ENCODE peak calls at places on chromosomes 7 and 10, in nine cellular contexts. A is A549; E is pancreas; Y is heart left ventricle; G is upper lobe of right lung; R is CD8-positive, alpha-beta T cell; Q is body of pancreas; B is left ventricle myocardium inferior; L is IMR-90. V is an unnamed sample.
A peak's percentile ranks its signal among the peaks of the same experiment; 100 is the strongest.

GRCh38 chr10:95374597-95375209 is 83.9 kb upstream of the PDLIM1 start:
- DNase-seq in A (peak; percentile 84), G (peak; percentile 78), L (peak; percentile 57), Y (peak; percentile 85), E (peak; percentile 76), B (peak; percentile 64), Q (peak; percentile 79), R (peak; percentile 3), V (peak; percentile 76)

GRCh38 chr10:85548038-85548437 is 818.6 kb downstream of the GRID1 start:
- DNase-seq in Y (no peak), E (no peak), R (no peak), L (no peak), B (peak; percentile 14), Q (peak; percentile 17), A (peak; percentile 77), G (no peak), V (peak; percentile 78)

GRCh38 chr10:30491204-30491603 is 57.2 kb downstream of the MAP3K8 start:
- DNase-seq in A (no peak), B (no peak), Q (no peak), E (no peak), L (peak; percentile 40), G (no peak), R (no peak), Y (no peak), V (peak; percentile 48)

GRCh38 chr10:58590152-58590551 is 77.5 kb downstream of the BICC1 start:
- DNase-seq in Q (no peak), G (no peak), L (peak; percentile 99), B (no peak), R (no peak), A (peak; percentile 84), Y (peak; percentile 42), E (no peak), V (peak; percentile 73)

GRCh38 chr7:126696236-126696635 is 556.5 kb downstream of the GRM8 start:
- DNase-seq in A (no peak), R (no peak), Q (no peak), B (no peak), E (no peak), Y (no peak), G (no peak), L (no peak), V (no peak)

GRCh38 chr10:97991875-97992274 is 38.5 kb downstream of the CRTAC1 start:
- DNase-seq in L (peak; percentile 17), G (no peak), Q (no peak), B (no peak), Y (no peak), R (no peak), E (no peak), A (peak; percentile 23), V (no peak)

GRCh38 chr7:39459606-39460090 is 106.6 kb upstream of the YAE1 start:
- DNase-seq in B (no peak), A (no peak), G (no peak), E (no peak), R (no peak), L (no peak), Y (no peak), Q (no peak), V (no peak)

GRCh38 chr7:31134246-31135188 is 82.4 kb downstream of the ADCYAP1R1 start:
- DNase-seq in Q (peak; percentile 70), Y (peak; percentile 74), G (peak; percentile 71), R (peak; percentile 21), E (peak; percentile 78), A (peak; percentile 76), B (peak; percentile 51), L (peak; percentile 54), V (peak; percentile 84)

GRCh38 chr7:111835066-111835465 is 272.8 kb upstream of the IMMP2L start:
- DNase-seq in B (no peak), A (no peak), L (peak; percentile 89), G (no peak), E (no peak), Y (no peak), R (no peak), Q (no peak), V (no peak)

GRCh38 chr7:3757059-3757458 is 456.0 kb downstream of the SDK1 start:
- DNase-seq in G (no peak), E (no peak), R (no peak), B (no peak), L (no peak), A (no peak), Y (no peak), Q (no peak), V (no peak)

GRCh38 chr10:24209421-24209770 is 458 bp downstream of the KIAA1217 start:
- DNase-seq in Q (no peak), Y (no peak), G (no peak), B (no peak), R (no peak), E (no peak), L (peak; percentile 44), A (no peak), V (peak; percentile 35)

GRCh38 chr7:42097756-42098155 is 139.3 kb downstream of the GLI3 start:
- DNase-seq in E (no peak), R (no peak), G (no peak), B (no peak), L (peak; percentile 89), Y (no peak), A (peak; percentile 11), Q (no peak), V (peak; percentile 24)

GRCh38 chr7:39741942-39742623 is 118.7 kb downstream of the RALA start:
- DNase-seq in E (peak; percentile 65), G (peak; percentile 82), B (peak; percentile 47), L (peak; percentile 41), Q (peak; percentile 29), A (peak; percentile 75), R (peak; percentile 24), Y (no peak), V (no peak)

GRCh38 chr10:110646417-110647135 is 2.4 kb downstream of the RBM20 start:
- DNase-seq in Q (no peak), G (no peak), Y (no peak), B (no peak), A (no peak), E (no peak), L (no peak), R (no peak), V (no peak)

GRCh38 chr7:1019789-1020610 is 24.3 kb upstream of the GPR146 start:
- DNase-seq in B (no peak), A (no peak), R (no peak), E (no peak), L (no peak), Y (no peak), G (no peak), Q (no peak), V (no peak)

GRCh38 chr7:34207810-34208209 is 302.5 kb downstream of the BMPER start:
- DNase-seq in E (no peak), A (no peak), L (no peak), B (no peak), Y (no peak), Q (no peak), R (no peak), G (no peak), V (no peak)

GRCh38 chr7:34208878-34209621 is 303.7 kb downstream of the BMPER start:
- DNase-seq in B (peak; percentile 25), G (no peak), E (no peak), L (no peak), A (no peak), R (no peak), Q (no peak), Y (peak; percentile 41), V (no peak)

GRCh38 chr7:34211003-34211402 is 305.7 kb downstream of the BMPER start:
- DNase-seq in B (no peak), R (no peak), A (peak; percentile 50), Q (no peak), L (no peak), G (no peak), Y (no peak), E (no peak), V (no peak)
- TF ChIP-seq CTCF in B (no peak), R (no peak), A (no peak), Q (no peak), L (no peak), G (no peak), Y (no peak), E (no peak), V (no peak)

GRCh38 chr10:19549503-19549902 is 266.7 kb upstream of the PLXDC2 start:
- DNase-seq in R (no peak), B (no peak), A (no peak), Y (no peak), Q (no peak), E (no peak), L (peak; percentile 7), G (no peak), V (no peak)

GRCh38 chr10:19541299-19541698 is 274.9 kb upstream of the PLXDC2 start:
- DNase-seq in G (no peak), B (no peak), E (no peak), Y (no peak), L (no peak), Q (no peak), R (no peak), A (no peak), V (no peak)

GRCh38 chr10:19546224-19546623 is 270.0 kb upstream of the PLXDC2 start:
- DNase-seq in A (no peak), R (no peak), Q (no peak), B (no peak), G (no peak), E (no peak), Y (no peak), L (no peak), V (no peak)
- H3K4me1 ChIP-seq in A (no peaks in the 10 kb centered on the region), R (no peaks in the 10 kb centered on the region), Q (no peaks in the 10 kb centered on the region), B (no peaks in the 10 kb centered on the region), G (no peaks in the 10 kb centered on the region), E (no peaks in the 10 kb centered on the region), Y (no peaks in the 10 kb centered on the region), L (no peaks in the 10 kb centered on the region), V (no peaks in the 10 kb centered on the region)

GRCh38 chr7:2451171-2452073 is 24.8 kb downstream of the GRIFIN start:
- DNase-seq in Y (peak; percentile 89), L (peak; percentile 50), E (peak; percentile 97), Q (peak; percentile 87), R (peak; percentile 65), B (peak; percentile 86), A (peak; percentile 83), G (peak; percentile 93), V (peak; percentile 91)
- H3K27ac ChIP-seq in Y (peak overlapping the region; percentile 3), L (no peak overlapping the region), E (no peak overlapping the region), Q (no peak overlapping the region), R (no peak overlapping the region), B (no peak overlapping the region), A (peak overlapping the region; percentile 88), G (no peak overlapping the region), V (no peak overlapping the region)

GRCh38 chr10:124918906-124919305 is 23.0 kb upstream of the ZRANB1 start:
- DNase-seq in B (no peak), R (no peak), G (no peak), A (no peak), L (peak; percentile 25), Y (no peak), Q (no peak), E (no peak), V (no peak)

GRCh38 chr10:124916585-124917167 is 25.2 kb upstream of the ZRANB1 start:
- DNase-seq in Y (peak; percentile 99), Q (peak; percentile 98), B (peak; percentile 99), G (peak; percentile 99), A (peak; percentile 96), L (peak; percentile 94), E (peak; percentile 100), R (peak; percentile 96), V (peak; percentile 99)

GRCh38 chr10:124917168-124917938 is 24.6 kb upstream of the ZRANB1 start:
- DNase-seq in B (peak; percentile 36), G (peak; percentile 76), E (peak; percentile 76), A (peak; percentile 44), Q (peak; percentile 50), Y (peak; percentile 48), L (peak; percentile 33), R (peak; percentile 11), V (peak; percentile 76)

GRCh38 chr10:124916098-124916584 is 25.8 kb upstream of the ZRANB1 start:
- DNase-seq in E (no peak), R (no peak), A (peak; percentile 36), Y (no peak), B (no peak), G (no peak), Q (no peak), L (peak; percentile 27), V (no peak)

GRCh38 chr10:124917939-124918830 is 23.7 kb upstream of the ZRANB1 start:
- DNase-seq in R (no peak), A (no peak), L (peak; percentile 84), E (no peak), Y (no peak), Q (peak; percentile 22), G (no peak), B (no peak), V (peak; percentile 27)
- TF ChIP-seq CTCF in R (no peak), A (no peak), L (no peak), E (no peak), Y (no peak), Q (no peak), G (no peak), B (no peak), V (no peak)